ENCODE peak calls at places on chromosomes 7 and 10, in six cellular contexts. V is fibroblast of the aortic adventitia, P is tibial artery, U is lung, W is B cell, N is cardiac fibroblast. H is an unnamed sample.
A peak's percentile ranks its signal among the peaks of the same experiment; 100 is the strongest.

GRCh38 chr7:123748171-123748733 is 551 bp downstream of the WASL start:
- DNase-seq in V (peak; percentile 28), P (peak; percentile 40), U (no peak), W (peak; percentile 69), N (peak; percentile 36), H (no peak)

GRCh38 chr7:101598422-101598957 is 30.6 kb downstream of the MYL10 start:
- DNase-seq in V (no peak), P (no peak), U (peak; percentile 86), W (no peak), N (no peak), H (no peak)

GRCh38 chr7:130906575-130906974 is 172.6 kb upstream of the KLF14 start:
- DNase-seq in V (no peak), P (no peak), U (no peak), W (no peak), N (no peak), H (no peak)

GRCh38 chr7:81333004-81333403 is 414.2 kb upstream of the SEMA3C start:
- DNase-seq in V (peak; percentile 58), P (no peak), U (no peak), W (no peak), N (peak; percentile 49), H (no peak)

GRCh38 chr7:32937344-32938174 is 19.7 kb upstream of the FKBP9 start:
- DNase-seq in V (peak; percentile 57), P (peak; percentile 54), U (peak; percentile 38), W (no peak), N (peak; percentile 66), H (peak; percentile 66)

GRCh38 chr7:42175834-42176745 is 60.9 kb downstream of the GLI3 start:
- DNase-seq in V (no peak), P (no peak), U (no peak), W (no peak), N (no peak), H (no peak)

GRCh38 chr7:154918741-154919140 is 84.2 kb downstream of the PAXIP1 start:
- DNase-seq in V (no peak), P (no peak), U (no peak), W (no peak), N (no peak), H (no peak)

GRCh38 chr10:11893749-11894278 is 70.7 kb downstream of the PROSER2 start:
- DNase-seq in V (no peak), P (no peak), U (no peak), W (no peak), N (no peak), H (no peak)

GRCh38 chr7:80875537-80876120 is 43.2 kb downstream of the SEMA3C start:
- DNase-seq in V (no peak), P (no peak), U (no peak), W (no peak), N (no peak), H (no peak)

GRCh38 chr10:17007836-17008235 is 121.8 kb downstream of the CUBN start:
- DNase-seq in V (no peak), P (no peak), U (no peak), W (no peak), N (peak; percentile 58), H (no peak)

GRCh38 chr7:150897502-150898474 is 45.5 kb downstream of the AOC1 start:
- DNase-seq in V (no peak), P (no peak), U (no peak), W (peak; percentile 50), N (no peak), H (no peak)

GRCh38 chr7:27167916-27168264 is 2.6 kb upstream of the HOXA9 start:
- DNase-seq in V (no peak), P (no peak), U (no peak), W (no peak), N (no peak), H (no peak)

GRCh38 chr10:68725016-68725415 is 4.0 kb downstream of the CCAR1 start:
- DNase-seq in V (no peak), P (no peak), U (no peak), W (no peak), N (no peak), H (no peak)

GRCh38 chr7:132207782-132208181 is 368.5 kb downstream of the PLXNA4 start:
- DNase-seq in V (no peak), P (no peak), U (no peak), W (no peak), N (no peak), H (no peak)

GRCh38 chr7:100034871-100035510 is 14.6 kb upstream of the ZSCAN21 start:
- DNase-seq in V (peak; percentile 89), P (no peak), U (no peak), W (no peak), N (peak; percentile 87), H (no peak)

GRCh38 chr10:21993360-21994001 is 10.0 kb downstream of the DNAJC1 start:
- DNase-seq in V (peak; percentile 64), P (no peak), U (no peak), W (no peak), N (peak; percentile 58), H (no peak)

GRCh38 chr7:2575733-2576350 is 17.1 kb downstream of the IQCE start:
- DNase-seq in V (no peak), P (no peak), U (no peak), W (no peak), N (peak; percentile 11), H (no peak)

GRCh38 chr10:33286186-33286934 is 48.1 kb downstream of the NRP1 start:
- DNase-seq in V (peak; percentile 48), P (peak; percentile 43), U (no peak), W (no peak), N (peak; percentile 30), H (peak; percentile 80)

GRCh38 chr10:18094332-18094731 is 45.9 kb upstream of the CACNB2 start:
- DNase-seq in V (no peak), P (no peak), U (no peak), W (no peak), N (no peak), H (no peak)

GRCh38 chr10:116104210-116104932 is 168.6 kb downstream of the GFRA1 start:
- DNase-seq in V (no peak), P (no peak), U (no peak), W (no peak), N (no peak), H (no peak)

GRCh38 chr10:1570652-1571051 is 166.7 kb downstream of the ADARB2 start:
- DNase-seq in V (no peak), P (no peak), U (no peak), W (no peak), N (no peak), H (no peak)

GRCh38 chr10:1564791-1565190 is 172.5 kb downstream of the ADARB2 start:
- DNase-seq in V (no peak), P (no peak), U (no peak), W (no peak), N (no peak), H (no peak)

GRCh38 chr10:1567742-1568495 is 169.4 kb downstream of the ADARB2 start:
- DNase-seq in V (no peak), P (no peak), U (no peak), W (no peak), N (no peak), H (no peak)

GRCh38 chr10:1569208-1569607 is 168.1 kb downstream of the ADARB2 start:
- DNase-seq in V (no peak), P (peak; percentile 3), U (no peak), W (no peak), N (no peak), H (peak; percentile 12)

GRCh38 chr10:1567152-1567551 is 170.2 kb downstream of the ADARB2 start:
- DNase-seq in V (no peak), P (no peak), U (no peak), W (no peak), N (no peak), H (no peak)
- TF ChIP-seq CTCF in V (no peak), P (no peak), U (no peak), W (no peak), N (no peak), H (no peak)

DNA sequence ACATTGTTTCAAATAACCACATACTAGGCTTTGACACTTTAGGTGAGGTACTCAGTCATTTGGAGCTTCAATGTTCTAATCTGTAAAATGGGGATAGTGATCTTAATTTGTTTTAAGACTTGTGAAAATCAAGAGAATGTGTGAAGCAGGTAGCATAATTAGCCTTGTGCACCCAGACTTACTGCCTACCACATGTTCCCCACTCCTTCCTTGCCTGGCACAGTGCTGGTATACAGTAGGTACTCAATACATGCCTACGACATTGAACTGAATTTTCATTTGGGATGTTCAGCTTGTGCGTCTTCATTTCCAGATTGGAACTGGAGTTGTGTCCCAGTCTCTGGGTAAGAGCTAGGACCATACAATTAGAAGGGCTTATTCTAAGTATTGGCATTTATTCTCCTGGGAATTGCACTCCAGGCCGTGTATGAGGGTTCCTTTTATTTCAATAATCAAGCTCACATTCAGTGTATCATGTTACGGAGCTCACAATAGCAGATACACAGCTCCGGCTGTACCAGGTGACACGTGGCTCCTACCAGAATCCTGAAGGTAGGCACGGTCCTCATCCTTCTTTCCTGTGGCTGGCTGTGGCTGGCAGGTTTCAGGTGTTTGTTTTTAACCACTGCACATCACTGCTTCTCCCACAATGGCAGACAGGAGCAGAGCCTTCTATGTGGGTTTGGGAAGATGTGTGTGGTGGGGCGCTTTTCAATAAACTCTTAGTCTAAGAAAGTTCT is 109.4 kb upstream of the PDCD4 start:
- DNase-seq in V (no peak), P (no peak), U (no peak), W (no peak), N (no peak), H (no peak)
- TF ChIP-seq CTCF in V (no peak), P (no peak), U (no peak), W (no peak), N (no peak), H (no peak)

DNA sequence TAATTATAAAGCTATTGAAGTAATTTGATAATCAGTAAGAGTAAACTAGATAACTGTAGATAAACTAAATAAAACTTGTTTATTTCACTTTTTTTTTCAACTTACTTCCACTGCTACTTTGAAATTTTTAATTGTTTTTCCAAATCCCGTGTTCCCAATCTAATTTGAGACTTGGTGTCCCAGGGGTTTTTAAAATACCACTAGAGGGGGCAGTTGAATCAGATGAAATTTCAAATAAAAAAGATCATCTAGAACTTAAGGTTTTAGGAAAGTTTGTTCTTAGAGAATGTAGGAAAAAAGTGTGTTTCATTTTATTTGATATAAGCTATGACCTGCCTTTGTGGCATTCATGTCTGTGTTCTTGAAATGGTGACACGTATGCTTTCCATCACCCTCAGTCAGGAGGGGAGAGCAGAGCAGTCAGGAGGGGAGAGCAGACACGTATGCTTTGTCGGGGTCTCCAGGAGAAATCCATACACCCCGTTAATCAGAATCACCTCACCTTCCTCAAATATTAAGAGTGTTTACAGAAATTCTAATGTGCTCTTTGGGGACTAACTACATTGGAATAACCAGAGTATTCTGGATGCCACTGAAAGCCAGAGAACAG is 49.9 kb downstream of the C10orf67 start:
- DNase-seq in V (peak; percentile 36), P (no peak), U (no peak), W (no peak), N (peak; percentile 28), H (no peak)
- TF ChIP-seq CTCF in V (peak; percentile 59), P (no peak), U (no peak), W (peak; percentile 48), N (peak; percentile 42), H (no peak)

DNA sequence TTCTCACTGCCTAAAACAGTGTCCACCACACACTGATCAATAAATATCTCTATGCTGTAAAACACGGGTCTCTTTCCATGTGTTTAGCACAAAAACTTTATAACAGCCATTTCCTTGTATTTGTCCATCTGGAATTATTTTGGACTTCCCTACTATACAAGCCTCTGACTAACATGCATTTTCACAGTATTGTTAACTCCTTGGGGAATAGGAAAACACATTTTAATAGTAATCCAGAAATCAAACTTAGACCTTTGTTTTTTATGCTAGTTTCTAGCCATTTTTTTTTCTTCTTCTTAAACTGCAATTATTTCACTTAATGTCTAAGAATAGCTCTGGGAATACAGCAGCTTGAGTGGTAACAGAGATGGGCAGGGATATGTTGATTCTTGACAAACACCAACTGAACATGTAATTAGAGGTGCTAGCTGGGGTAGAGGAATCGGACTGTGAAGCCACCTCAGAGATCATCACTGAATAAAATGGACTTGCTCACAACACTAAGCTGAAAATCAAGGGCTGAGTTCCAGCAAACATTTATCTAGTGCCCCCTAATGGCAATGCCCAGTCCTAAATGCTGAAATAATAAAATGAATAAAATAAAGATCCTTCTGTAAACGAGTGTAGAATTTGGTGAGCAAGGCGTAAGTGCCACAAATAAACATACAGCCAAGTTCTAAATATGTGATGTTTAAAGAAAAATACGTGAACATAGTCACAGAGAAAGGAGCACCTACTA is 593.1 kb downstream of the SORCS1 start:
- DNase-seq in V (peak; percentile 52), P (no peak), U (no peak), W (no peak), N (peak; percentile 75), H (no peak)
- TF ChIP-seq CTCF in V (peak; percentile 46), P (no peak), U (no peak), W (no peak), N (peak; percentile 69), H (no peak)